ENCODE peak calls at places on chromosomes 5 and 9, in ten cellular contexts. V is T-cell; I is activated naive CD4-positive, alpha-beta T cell treated with anti-CD3 and anti-CD28 coated beads for 36 hours; Q is CD4-positive, alpha-beta memory T cell; B is HCEC 1CT; C is GM20000; Z is fibroblast of lung; L is stimulated activated CD8-positive, alpha-beta memory T cell treated with anti-CD3 and anti-CD28 coated beads, Interleukin-15, amount 100 ng/mL, for 48 hours; H is GM23338; T is NCI-H1092. N is an unnamed sample.

GRCh38 chr5:111680737-111681413 is 76.1 kb downstream of the NREP start:
- DNase-seq in L (no peak), Q (no peak), I (no peak), T (no peak), C (no peak), Z (peak), B (peak), V (no peak), H (no peak), N (peak)

GRCh38 chr5:13976867-13977479 is 32.5 kb upstream of the DNAH5 start:
- DNase-seq in I (no peak), Z (peak), Q (no peak), B (peak), H (peak), L (no peak), V (no peak), C (no peak), T (no peak), N (peak)

GRCh38 chr9:96487949-96488348 is 38.0 kb downstream of the HABP4 start:
- DNase-seq in H (no peak), Q (no peak), Z (no peak), I (no peak), V (no peak), B (no peak), T (no peak), L (no peak), C (no peak), N (peak)

GRCh38 chr5:38023799-38024198 is 184.0 kb upstream of the GDNF start:
- DNase-seq in H (no peak), V (no peak), L (no peak), Z (no peak), Q (no peak), I (no peak), C (no peak), T (no peak), B (no peak), N (no peak)

GRCh38 chr5:157602505-157602904 is 26.9 kb upstream of the ADAM19 start:
- DNase-seq in C (no peak), B (peak), T (no peak), V (no peak), L (peak), Q (peak), Z (peak), I (peak), H (no peak), N (no peak)

GRCh38 chr9:113650207-113651131 is 186.9 kb downstream of the RGS3 start:
- DNase-seq in B (peak), C (no peak), V (no peak), L (no peak), Z (peak), I (no peak), H (peak), Q (no peak), T (peak), N (peak)

GRCh38 chr9:2502210-2502609 is 119.4 kb upstream of the VLDLR start:
- DNase-seq in T (no peak), L (no peak), I (no peak), B (no peak), C (no peak), Z (no peak), Q (no peak), V (no peak), H (no peak), N (no peak)

GRCh38 chr5:173816728-173817127 is 71.4 kb upstream of the CPEB4 start:
- DNase-seq in V (no peak), B (no peak), C (no peak), Z (no peak), H (no peak), T (no peak), I (no peak), L (no peak), Q (no peak), N (no peak)

GRCh38 chr9:9246726-9247125 is 1366.1 kb downstream of the PTPRD start:
- DNase-seq in Q (no peak), C (no peak), T (no peak), L (no peak), V (no peak), I (no peak), Z (no peak), B (no peak), H (no peak), N (no peak)

GRCh38 chr5:43215073-43215631 is 23.1 kb downstream of the NIM1K start:
- DNase-seq in Z (peak), V (no peak), L (no peak), T (no peak), I (no peak), C (no peak), H (no peak), Q (no peak), B (peak), N (no peak)

GRCh38 chr5:61596265-61596664 is 264.2 kb downstream of the ZSWIM6 start:
- DNase-seq in B (no peak), C (no peak), H (no peak), T (no peak), I (no peak), Z (no peak), L (no peak), V (no peak), Q (no peak), N (no peak)

GRCh38 chr9:21615018-21615417 is 132.9 kb upstream of the IFNE start:
- DNase-seq in L (no peak), B (no peak), I (no peak), H (peak), V (no peak), Q (no peak), Z (no peak), C (no peak), T (no peak), N (no peak)

GRCh38 chr9:19922476-19923118 is 133.8 kb upstream of the SLC24A2 start:
- DNase-seq in I (no peak), V (no peak), L (no peak), B (peak), H (peak), C (no peak), T (peak), Q (no peak), Z (peak), N (peak)

GRCh38 chr9:36346578-36346977 is 53.5 kb downstream of the RNF38 start:
- DNase-seq in V (no peak), Z (no peak), H (no peak), I (no peak), C (no peak), B (no peak), Q (no peak), T (no peak), L (no peak), N (no peak)

GRCh38 chr9:110152704-110153374 is 55.1 kb downstream of the C9orf152 start:
- DNase-seq in T (peak), C (peak), H (peak), Z (peak), Q (peak), I (no peak), B (peak), V (no peak), L (no peak), N (peak)

GRCh38 chr5:67693956-67694564 is 497.5 kb upstream of the CD180 start:
- DNase-seq in I (no peak), L (no peak), C (no peak), H (no peak), T (no peak), Z (peak), Q (no peak), V (no peak), B (peak), N (no peak)

GRCh38 chr9:16704489-16705111 is 165.9 kb downstream of the BNC2 start:
- DNase-seq in B (peak), Z (no peak), V (no peak), C (no peak), Q (no peak), H (peak), T (no peak), I (no peak), L (no peak), N (no peak)

GRCh38 chr5:91069364-91069763 is 313.8 kb downstream of the ARRDC3 start:
- DNase-seq in T (no peak), B (no peak), I (no peak), C (no peak), L (no peak), V (no peak), Q (no peak), Z (no peak), H (no peak), N (no peak)

GRCh38 chr5:137695651-137696428 is 40.0 kb downstream of the KLHL3 start:
- DNase-seq in L (no peak), Q (peak), I (peak), B (no peak), Z (no peak), C (peak), T (no peak), H (peak), V (peak), N (peak)

GRCh38 chr5:33938507-33938796 is 2.3 kb downstream of the RXFP3 start:
- DNase-seq in Z (no peak), H (no peak), V (no peak), T (no peak), L (no peak), B (no peak), C (no peak), I (no peak), Q (no peak), N (no peak)

GRCh38 chr5:1545798-1546355 is 22.1 kb upstream of the LPCAT1 start:
- DNase-seq in Z (peak), H (no peak), L (no peak), B (peak), V (no peak), I (no peak), T (peak), C (peak), Q (no peak), N (no peak)

GRCh38 chr5:95850391-95850894 is 27.9 kb upstream of the GLRX start:
- DNase-seq in T (no peak), H (no peak), Q (no peak), I (no peak), V (no peak), Z (no peak), L (no peak), B (no peak), C (no peak), N (no peak)

GRCh38 chr5:14193496-14193895 is 50.4 kb downstream of the TRIO start:
- DNase-seq in L (no peak), B (peak), Q (no peak), Z (peak), I (no peak), H (no peak), T (no peak), V (no peak), C (no peak), N (peak)

GRCh38 chr9:124365045-124365444 is 50.2 kb downstream of the PSMB7 start:
- DNase-seq in H (no peak), V (no peak), L (no peak), Z (no peak), T (no peak), B (no peak), I (no peak), C (no peak), Q (no peak), N (no peak)

N was measured in lung microvascular endothelial cell.